ENCODE peak calls at places on chromosomes 13 and 19, in ten cellular contexts. W is heart right ventricle; U is SJSA1; Z is uterus; P is CD8-positive, alpha-beta T cell; O is thoracic aorta; Y is cardiac muscle cell; H is neural progenitor cell; V is left ventricle myocardium inferior; J is H1. D is an unnamed sample.

GRCh38 chr19:33224694-33225457 is 774 bp downstream of the SLC7A10 start:
- DNase-seq in P (no peak), V (no peak), O (no peak), J (no peak), H (no peak), Z (no peak), W (no peak), U (no peak), Y (no peak), D (peak; percentile 44)

GRCh38 chr13:102702965-102703720 is 8.3 kb upstream of the METTL21C start:
- DNase-seq in O (no peak), Z (no peak), H (no peak), P (no peak), V (no peak), U (no peak), Y (no peak), W (no peak), J (no peak), D (no peak)

GRCh38 chr13:44004881-44005280 is 125.2 kb downstream of the LACC1 start:
- DNase-seq in U (no peak), Z (no peak), O (no peak), P (no peak), Y (peak; percentile 56), V (no peak), J (no peak), W (no peak), H (no peak), D (no peak)

GRCh38 chr13:105063676-105064075 is 1471.8 kb downstream of the EFNB2 start:
- DNase-seq in H (no peak), J (no peak), U (no peak), Z (no peak), O (no peak), V (no peak), Y (no peak), P (no peak), W (no peak), D (no peak)

GRCh38 chr19:16893686-16893990 is 4.8 kb downstream of the F2RL3 start:
- DNase-seq in V (no peak), H (no peak), U (no peak), O (no peak), P (no peak), Y (no peak), Z (no peak), J (no peak), W (no peak), D (no peak)

GRCh38 chr19:13483215-13483614 is 23.1 kb downstream of the CACNA1A start:
- DNase-seq in V (no peak), Y (no peak), O (no peak), U (no peak), P (no peak), Z (no peak), W (no peak), J (no peak), H (no peak), D (no peak)

GRCh38 chr13:57933606-57934005 is 302.1 kb downstream of the PCDH17 start:
- DNase-seq in W (no peak), Z (no peak), P (no peak), O (no peak), H (no peak), U (no peak), V (no peak), Y (no peak), J (no peak), D (no peak)

GRCh38 chr13:94345374-94346195 is 133.9 kb downstream of the DCT start:
- DNase-seq in U (no peak), V (no peak), H (no peak), Z (no peak), W (no peak), Y (peak; percentile 43), O (no peak), J (no peak), P (no peak), D (no peak)

GRCh38 chr13:76455960-76456359 is 430.2 kb downstream of the KCTD12 start:
- DNase-seq in U (no peak), J (no peak), O (no peak), V (no peak), P (no peak), Y (peak; percentile 33), W (no peak), Z (no peak), H (no peak), D (no peak)

GRCh38 chr19:35125270-35125717 is 9.6 kb downstream of the LGI4 start:
- DNase-seq in W (no peak), U (no peak), H (no peak), Z (no peak), Y (no peak), O (no peak), P (no peak), J (no peak), V (no peak), D (no peak)

GRCh38 chr19:35125746-35126623 is 8.9 kb downstream of the LGI4 start:
- DNase-seq in Y (no peak), Z (no peak), H (no peak), O (no peak), J (no peak), W (no peak), P (no peak), V (no peak), U (no peak), D (no peak)

GRCh38 chr19:35123573-35123972 is 8.0 kb downstream of the FXYD3 start:
- DNase-seq in Y (no peak), P (no peak), W (no peak), Z (no peak), U (no peak), J (no peak), V (peak; percentile 44), H (no peak), O (peak; percentile 50), D (no peak)

GRCh38 chr19:35122687-35123551 is 7.3 kb downstream of the FXYD3 start:
- DNase-seq in Y (no peak), J (no peak), P (no peak), W (no peak), H (peak; percentile 59), O (no peak), Z (no peak), U (no peak), V (no peak), D (no peak)

GRCh38 chr19:35124098-35125060 is 8.8 kb downstream of the FXYD3 start:
- DNase-seq in O (peak; percentile 82), Y (peak; percentile 94), J (no peak), H (peak; percentile 33), W (peak; percentile 96), P (peak; percentile 92), Z (peak; percentile 94), U (peak; percentile 93), V (peak; percentile 93), D (peak; percentile 95)
- H3K4me1 ChIP-seq in O (peaks cover 5% of the 10 kb centered on the region), Y (no peaks in the 10 kb centered on the region), J (peaks cover 3% of the 10 kb centered on the region), H (peaks cover 15% of the 10 kb centered on the region), W (peaks cover 32% of the 10 kb centered on the region), P (peaks cover 13% of the 10 kb centered on the region), Z (peaks cover 11% of the 10 kb centered on the region), U (peaks cover 12% of the 10 kb centered on the region), V (peaks cover 34% of the 10 kb centered on the region), D (no peaks in the 10 kb centered on the region)

GRCh38 chr19:28472111-28472510 is 740.8 kb downstream of the UQCRFS1 start:
- DNase-seq in P (no peak), Z (no peak), H (no peak), W (no peak), O (no peak), V (no peak), Y (no peak), J (no peak), U (no peak), D (no peak)
- H3K4me3 ChIP-seq in P (no peak overlapping the region), Z (no peak overlapping the region), H (no peak overlapping the region), W (no peak overlapping the region), O (no peak overlapping the region), V (no peak overlapping the region), Y (no peak overlapping the region), J (no peak overlapping the region), U (no peak overlapping the region), D (no peak overlapping the region)

GRCh38 chr13:109668433-109669233 is 117.8 kb downstream of the IRS2 start:
- DNase-seq in Z (no peak), Y (no peak), U (peak; percentile 74), H (no peak), W (no peak), P (no peak), J (no peak), V (no peak), O (no peak), D (no peak)
- H3K27me3 ChIP-seq in Z (no peaks in the 10 kb centered on the region), Y (no peaks in the 10 kb centered on the region), U (peaks cover 26% of the 10 kb centered on the region), H (no peaks in the 10 kb centered on the region), W (peaks cover 54% of the 10 kb centered on the region), P (no peaks in the 10 kb centered on the region), J (no peaks in the 10 kb centered on the region), V (peaks cover 64% of the 10 kb centered on the region), O (no peaks in the 10 kb centered on the region), D (no peaks in the 10 kb centered on the region)

GRCh38 chr13:113609616-113610015 is 25.1 kb downstream of the TFDP1 start:
- DNase-seq in P (no peak), Y (no peak), U (no peak), W (no peak), V (no peak), Z (no peak), O (no peak), J (no peak), H (no peak), D (peak; percentile 41)

GRCh38 chr13:113607477-113608245 is 23.1 kb downstream of the TFDP1 start:
- DNase-seq in J (no peak), Z (no peak), Y (no peak), P (no peak), H (no peak), U (no peak), W (no peak), O (no peak), V (no peak), D (no peak)

GRCh38 chr13:113610266-113610665 is 25.7 kb downstream of the TFDP1 start:
- DNase-seq in U (no peak), Y (no peak), P (no peak), Z (no peak), V (no peak), J (no peak), H (no peak), O (no peak), W (no peak), D (no peak)

GRCh38 chr13:113608246-113608635 is 23.7 kb downstream of the TFDP1 start:
- DNase-seq in H (no peak), P (no peak), J (no peak), Y (no peak), O (no peak), W (no peak), V (no peak), Z (no peak), U (no peak), D (no peak)

DNA sequence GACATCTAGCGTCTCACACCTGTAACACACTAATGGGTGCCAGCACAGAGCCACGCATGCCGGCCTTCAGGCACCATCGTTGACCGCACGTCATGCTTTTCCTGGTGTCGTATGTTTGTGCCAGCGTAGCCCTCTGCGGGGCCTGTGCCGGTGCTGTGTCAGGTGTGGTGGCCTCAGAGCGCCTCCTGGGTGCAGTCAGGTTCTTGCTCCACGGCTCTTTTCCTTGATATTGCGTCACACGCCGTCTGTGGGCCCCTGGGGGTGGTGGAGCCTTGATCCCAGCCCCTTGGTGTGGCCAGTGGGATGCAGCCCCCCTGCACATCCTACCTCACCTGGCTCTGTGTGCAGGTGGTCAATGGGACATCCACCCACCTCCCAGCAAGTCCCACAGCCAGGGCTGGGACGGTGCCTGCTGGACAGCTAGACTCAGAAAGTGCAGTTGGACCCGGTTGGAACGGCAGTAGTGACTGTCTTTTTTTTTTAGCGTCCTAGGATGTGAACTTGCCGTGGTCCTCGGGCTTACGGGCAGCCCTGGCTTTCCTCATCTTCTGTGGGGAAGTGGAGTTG is 24.5 kb downstream of the TFDP1 start:
- DNase-seq in V (no peak), U (no peak), Z (no peak), J (no peak), Y (no peak), W (no peak), H (no peak), O (no peak), P (no peak), D (no peak)
- H3K4me1 ChIP-seq in V (no peaks in the 10 kb centered on the region), U (no peaks in the 10 kb centered on the region), Z (no peaks in the 10 kb centered on the region), J (no peaks in the 10 kb centered on the region), Y (no peaks in the 10 kb centered on the region), W (no peaks in the 10 kb centered on the region), H (no peaks in the 10 kb centered on the region), O (no peaks in the 10 kb centered on the region), P (peaks cover 4% of the 10 kb centered on the region), D (no peaks in the 10 kb centered on the region)